ENCODE peak calls at places on chromosomes 1 and 21, in four cellular contexts. One of them, this sample, is unnamed.

GRCh38 chr1:206012086-206012859 is 9.1 kb upstream of the RAB7B start:
- DNase-seq in stimulated activated naive CD8-positive, alpha-beta T cell treated with anti-CD3 and anti-CD28 coated beads, Interleukin-15, Interleukin-2, amounts not matched to agents 100 U/mL and 50 U/mL, for 24 hours: peak
- DNase-seq in NCI-H1436: peak
- DNase-seq in PC-9: no peak
- DNase-seq in this sample: peak

GRCh38 chr1:151310986-151311385 is 16.2 kb downstream of the PI4KB start:
- DNase-seq in NCI-H1436: no peak
- DNase-seq in stimulated activated naive CD8-positive, alpha-beta T cell treated with anti-CD3 and anti-CD28 coated beads, Interleukin-15, Interleukin-2, amounts not matched to agents 100 U/mL and 50 U/mL, for 24 hours: no peak
- DNase-seq in PC-9: no peak
- DNase-seq in this sample: no peak

GRCh38 chr1:70204578-70204977 is 801 bp downstream of the LRRC40 start:
- DNase-seq in PC-9: no peak
- DNase-seq in NCI-H1436: no peak
- DNase-seq in stimulated activated naive CD8-positive, alpha-beta T cell treated with anti-CD3 and anti-CD28 coated beads, Interleukin-15, Interleukin-2, amounts not matched to agents 100 U/mL and 50 U/mL, for 24 hours: no peak
- DNase-seq in this sample: no peak

GRCh38 chr1:77438239-77438913 is 156.6 kb downstream of the AK5 start:
- DNase-seq in PC-9: no peak
- DNase-seq in stimulated activated naive CD8-positive, alpha-beta T cell treated with anti-CD3 and anti-CD28 coated beads, Interleukin-15, Interleukin-2, amounts not matched to agents 100 U/mL and 50 U/mL, for 24 hours: no peak
- DNase-seq in NCI-H1436: no peak
- DNase-seq in this sample: no peak

GRCh38 chr1:1020000-1020404 is at the start of gene AGRN:
- DNase-seq in stimulated activated naive CD8-positive, alpha-beta T cell treated with anti-CD3 and anti-CD28 coated beads, Interleukin-15, Interleukin-2, amounts not matched to agents 100 U/mL and 50 U/mL, for 24 hours: peak
- DNase-seq in NCI-H1436: no peak
- DNase-seq in PC-9: peak
- DNase-seq in this sample: no peak

GRCh38 chr1:167342846-167343245 is 122.2 kb downstream of the POU2F1 start:
- DNase-seq in NCI-H1436: no peak
- DNase-seq in PC-9: no peak
- DNase-seq in stimulated activated naive CD8-positive, alpha-beta T cell treated with anti-CD3 and anti-CD28 coated beads, Interleukin-15, Interleukin-2, amounts not matched to agents 100 U/mL and 50 U/mL, for 24 hours: no peak
- DNase-seq in this sample: no peak

GRCh38 chr1:11473635-11474034 is 5.3 kb upstream of the DISP3 start:
- DNase-seq in PC-9: peak
- DNase-seq in NCI-H1436: no peak
- DNase-seq in stimulated activated naive CD8-positive, alpha-beta T cell treated with anti-CD3 and anti-CD28 coated beads, Interleukin-15, Interleukin-2, amounts not matched to agents 100 U/mL and 50 U/mL, for 24 hours: peak
- DNase-seq in this sample: peak

GRCh38 chr21:34722684-34723300 is 54.0 kb downstream of the CLIC6 start:
- DNase-seq in PC-9: no peak
- DNase-seq in NCI-H1436: no peak
- DNase-seq in stimulated activated naive CD8-positive, alpha-beta T cell treated with anti-CD3 and anti-CD28 coated beads, Interleukin-15, Interleukin-2, amounts not matched to agents 100 U/mL and 50 U/mL, for 24 hours: peak
- DNase-seq in this sample: no peak

GRCh38 chr1:89657886-89658285 is 25.0 kb downstream of the LRRC8C start:
- DNase-seq in stimulated activated naive CD8-positive, alpha-beta T cell treated with anti-CD3 and anti-CD28 coated beads, Interleukin-15, Interleukin-2, amounts not matched to agents 100 U/mL and 50 U/mL, for 24 hours: no peak
- DNase-seq in PC-9: no peak
- DNase-seq in NCI-H1436: no peak
- DNase-seq in this sample: no peak

GRCh38 chr1:11376981-11377583 is 101.9 kb upstream of the DISP3 start:
- DNase-seq in PC-9: no peak
- DNase-seq in NCI-H1436: no peak
- DNase-seq in stimulated activated naive CD8-positive, alpha-beta T cell treated with anti-CD3 and anti-CD28 coated beads, Interleukin-15, Interleukin-2, amounts not matched to agents 100 U/mL and 50 U/mL, for 24 hours: no peak
- DNase-seq in this sample: no peak

GRCh38 chr21:45874716-45875415 is 106.7 kb upstream of the COL6A1 start:
- DNase-seq in PC-9: no peak
- DNase-seq in stimulated activated naive CD8-positive, alpha-beta T cell treated with anti-CD3 and anti-CD28 coated beads, Interleukin-15, Interleukin-2, amounts not matched to agents 100 U/mL and 50 U/mL, for 24 hours: no peak
- DNase-seq in NCI-H1436: no peak
- DNase-seq in this sample: no peak

GRCh38 chr1:100921110-100921706 is 25.3 kb downstream of the SLC30A7 start:
- DNase-seq in NCI-H1436: peak
- DNase-seq in PC-9: no peak
- DNase-seq in stimulated activated naive CD8-positive, alpha-beta T cell treated with anti-CD3 and anti-CD28 coated beads, Interleukin-15, Interleukin-2, amounts not matched to agents 100 U/mL and 50 U/mL, for 24 hours: no peak
- DNase-seq in this sample: no peak

GRCh38 chr1:218917646-218918045 is 256.0 kb upstream of the LYPLAL1 start:
- DNase-seq in stimulated activated naive CD8-positive, alpha-beta T cell treated with anti-CD3 and anti-CD28 coated beads, Interleukin-15, Interleukin-2, amounts not matched to agents 100 U/mL and 50 U/mL, for 24 hours: no peak
- DNase-seq in NCI-H1436: no peak
- DNase-seq in PC-9: no peak
- DNase-seq in this sample: no peak

GRCh38 chr1:207868769-207869721 is 41.9 kb downstream of the CD34 start:
- DNase-seq in NCI-H1436: peak
- DNase-seq in PC-9: peak
- DNase-seq in stimulated activated naive CD8-positive, alpha-beta T cell treated with anti-CD3 and anti-CD28 coated beads, Interleukin-15, Interleukin-2, amounts not matched to agents 100 U/mL and 50 U/mL, for 24 hours: peak
- DNase-seq in this sample: peak

GRCh38 chr1:154877370-154877974 is 7.4 kb upstream of the KCNN3 start:
- DNase-seq in NCI-H1436: no peak
- DNase-seq in stimulated activated naive CD8-positive, alpha-beta T cell treated with anti-CD3 and anti-CD28 coated beads, Interleukin-15, Interleukin-2, amounts not matched to agents 100 U/mL and 50 U/mL, for 24 hours: no peak
- DNase-seq in PC-9: no peak
- DNase-seq in this sample: no peak

GRCh38 chr1:48236716-48237470 is 14.4 kb downstream of the SLC5A9 start:
- DNase-seq in PC-9: no peak
- DNase-seq in stimulated activated naive CD8-positive, alpha-beta T cell treated with anti-CD3 and anti-CD28 coated beads, Interleukin-15, Interleukin-2, amounts not matched to agents 100 U/mL and 50 U/mL, for 24 hours: no peak
- DNase-seq in NCI-H1436: peak
- DNase-seq in this sample: no peak

GRCh38 chr1:177246710-177247588 is 76.2 kb downstream of the BRINP2 start:
- DNase-seq in NCI-H1436: no peak
- DNase-seq in PC-9: no peak
- DNase-seq in stimulated activated naive CD8-positive, alpha-beta T cell treated with anti-CD3 and anti-CD28 coated beads, Interleukin-15, Interleukin-2, amounts not matched to agents 100 U/mL and 50 U/mL, for 24 hours: no peak
- DNase-seq in this sample: no peak

GRCh38 chr1:206814716-206815341 is 42.5 kb upstream of the IL10 start:
- DNase-seq in PC-9: no peak
- DNase-seq in NCI-H1436: no peak
- DNase-seq in stimulated activated naive CD8-positive, alpha-beta T cell treated with anti-CD3 and anti-CD28 coated beads, Interleukin-15, Interleukin-2, amounts not matched to agents 100 U/mL and 50 U/mL, for 24 hours: no peak
- DNase-seq in this sample: no peak

GRCh38 chr1:24281591-24281990 is 37.6 kb upstream of the GRHL3 start:
- DNase-seq in NCI-H1436: no peak
- DNase-seq in stimulated activated naive CD8-positive, alpha-beta T cell treated with anti-CD3 and anti-CD28 coated beads, Interleukin-15, Interleukin-2, amounts not matched to agents 100 U/mL and 50 U/mL, for 24 hours: no peak
- DNase-seq in PC-9: no peak
- DNase-seq in this sample: no peak

GRCh38 chr1:243549108-243549507 is 293.3 kb downstream of the SDCCAG8 start:
- DNase-seq in NCI-H1436: no peak
- DNase-seq in PC-9: peak
- DNase-seq in stimulated activated naive CD8-positive, alpha-beta T cell treated with anti-CD3 and anti-CD28 coated beads, Interleukin-15, Interleukin-2, amounts not matched to agents 100 U/mL and 50 U/mL, for 24 hours: no peak
- DNase-seq in this sample: no peak